ENCODE peak calls at places on chromosome 4, in five cellular contexts. One of them, this sample, is unnamed.

GRCh38 chr4:136680271-136680670 is 852.0 kb downstream of the PCDH18 start:
- DNase-seq in stimulated activated CD8-positive, alpha-beta memory T cell treated with anti-CD3 and anti-CD28 coated beads, Interleukin-12 subunit alpha, Interleukin-12 subunit beta, amount 100 ng/mL, for 4 hours: no peak
- DNase-seq in HAP-1: peak
- DNase-seq in fibroblast of pulmonary artery: peak
- DNase-seq in progenitor cell of endocrine pancreas: no peak
- DNase-seq in this sample: no peak

GRCh38 chr4:1503583-1504471 is 97.6 kb upstream of the NKX1-1 start:
- DNase-seq in fibroblast of pulmonary artery: no peak
- DNase-seq in stimulated activated CD8-positive, alpha-beta memory T cell treated with anti-CD3 and anti-CD28 coated beads, Interleukin-12 subunit alpha, Interleukin-12 subunit beta, amount 100 ng/mL, for 4 hours: no peak
- DNase-seq in progenitor cell of endocrine pancreas: no peak
- DNase-seq in HAP-1: peak
- DNase-seq in this sample: no peak

GRCh38 chr4:112361181-112361791 is 64.1 kb downstream of the ALPK1 start:
- DNase-seq in progenitor cell of endocrine pancreas: no peak
- DNase-seq in stimulated activated CD8-positive, alpha-beta memory T cell treated with anti-CD3 and anti-CD28 coated beads, Interleukin-12 subunit alpha, Interleukin-12 subunit beta, amount 100 ng/mL, for 4 hours: no peak
- DNase-seq in fibroblast of pulmonary artery: peak
- DNase-seq in HAP-1: peak
- DNase-seq in this sample: no peak

GRCh38 chr4:187127456-187127855 is 403.8 kb upstream of the FAT1 start:
- DNase-seq in HAP-1: no peak
- DNase-seq in fibroblast of pulmonary artery: no peak
- DNase-seq in progenitor cell of endocrine pancreas: no peak
- DNase-seq in stimulated activated CD8-positive, alpha-beta memory T cell treated with anti-CD3 and anti-CD28 coated beads, Interleukin-12 subunit alpha, Interleukin-12 subunit beta, amount 100 ng/mL, for 4 hours: no peak
- DNase-seq in this sample: no peak

GRCh38 chr4:151291485-151291884 is 14.5 kb downstream of the PRSS48 start:
- DNase-seq in progenitor cell of endocrine pancreas: no peak
- DNase-seq in stimulated activated CD8-positive, alpha-beta memory T cell treated with anti-CD3 and anti-CD28 coated beads, Interleukin-12 subunit alpha, Interleukin-12 subunit beta, amount 100 ng/mL, for 4 hours: no peak
- DNase-seq in HAP-1: no peak
- DNase-seq in fibroblast of pulmonary artery: no peak
- DNase-seq in this sample: no peak

GRCh38 chr4:20062054-20062453 is 189.7 kb upstream of the SLIT2 start:
- DNase-seq in progenitor cell of endocrine pancreas: no peak
- DNase-seq in stimulated activated CD8-positive, alpha-beta memory T cell treated with anti-CD3 and anti-CD28 coated beads, Interleukin-12 subunit alpha, Interleukin-12 subunit beta, amount 100 ng/mL, for 4 hours: no peak
- DNase-seq in fibroblast of pulmonary artery: peak
- DNase-seq in HAP-1: no peak
- DNase-seq in this sample: no peak

GRCh38 chr4:172596206-172596605 is 572.4 kb upstream of the GALNT7 start:
- DNase-seq in HAP-1: no peak
- DNase-seq in stimulated activated CD8-positive, alpha-beta memory T cell treated with anti-CD3 and anti-CD28 coated beads, Interleukin-12 subunit alpha, Interleukin-12 subunit beta, amount 100 ng/mL, for 4 hours: no peak
- DNase-seq in fibroblast of pulmonary artery: no peak
- DNase-seq in progenitor cell of endocrine pancreas: no peak
- DNase-seq in this sample: no peak

GRCh38 chr4:136687118-136687517 is 845.2 kb downstream of the PCDH18 start:
- DNase-seq in progenitor cell of endocrine pancreas: no peak
- DNase-seq in stimulated activated CD8-positive, alpha-beta memory T cell treated with anti-CD3 and anti-CD28 coated beads, Interleukin-12 subunit alpha, Interleukin-12 subunit beta, amount 100 ng/mL, for 4 hours: no peak
- DNase-seq in fibroblast of pulmonary artery: no peak
- DNase-seq in HAP-1: no peak
- DNase-seq in this sample: no peak

GRCh38 chr4:80912350-80912749 is 118.2 kb upstream of the BMP3 start:
- DNase-seq in HAP-1: no peak
- DNase-seq in fibroblast of pulmonary artery: no peak
- DNase-seq in stimulated activated CD8-positive, alpha-beta memory T cell treated with anti-CD3 and anti-CD28 coated beads, Interleukin-12 subunit alpha, Interleukin-12 subunit beta, amount 100 ng/mL, for 4 hours: no peak
- DNase-seq in progenitor cell of endocrine pancreas: no peak
- DNase-seq in this sample: no peak

GRCh38 chr4:126061655-126062054 is 746.9 kb downstream of the FAT4 start:
- DNase-seq in progenitor cell of endocrine pancreas: no peak
- DNase-seq in HAP-1: no peak
- DNase-seq in stimulated activated CD8-positive, alpha-beta memory T cell treated with anti-CD3 and anti-CD28 coated beads, Interleukin-12 subunit alpha, Interleukin-12 subunit beta, amount 100 ng/mL, for 4 hours: no peak
- DNase-seq in fibroblast of pulmonary artery: no peak
- DNase-seq in this sample: no peak

GRCh38 chr4:1045193-1045594 is 33.8 kb downstream of the FGFRL1 start:
- DNase-seq in HAP-1: no peak
- DNase-seq in stimulated activated CD8-positive, alpha-beta memory T cell treated with anti-CD3 and anti-CD28 coated beads, Interleukin-12 subunit alpha, Interleukin-12 subunit beta, amount 100 ng/mL, for 4 hours: no peak
- DNase-seq in progenitor cell of endocrine pancreas: no peak
- DNase-seq in fibroblast of pulmonary artery: no peak
- DNase-seq in this sample: no peak

GRCh38 chr4:40316333-40316781 is 18.8 kb upstream of the CHRNA9 start:
- DNase-seq in stimulated activated CD8-positive, alpha-beta memory T cell treated with anti-CD3 and anti-CD28 coated beads, Interleukin-12 subunit alpha, Interleukin-12 subunit beta, amount 100 ng/mL, for 4 hours: no peak
- DNase-seq in progenitor cell of endocrine pancreas: no peak
- DNase-seq in HAP-1: peak
- DNase-seq in fibroblast of pulmonary artery: peak
- DNase-seq in this sample: no peak

GRCh38 chr4:159010563-159011260 is 92.2 kb upstream of the RAPGEF2 start:
- DNase-seq in fibroblast of pulmonary artery: peak
- DNase-seq in progenitor cell of endocrine pancreas: no peak
- DNase-seq in stimulated activated CD8-positive, alpha-beta memory T cell treated with anti-CD3 and anti-CD28 coated beads, Interleukin-12 subunit alpha, Interleukin-12 subunit beta, amount 100 ng/mL, for 4 hours: no peak
- DNase-seq in HAP-1: no peak
- DNase-seq in this sample: no peak

GRCh38 chr4:55609393-55609821 is 17.4 kb upstream of the PDCL2 start:
- DNase-seq in progenitor cell of endocrine pancreas: no peak
- DNase-seq in HAP-1: no peak
- DNase-seq in stimulated activated CD8-positive, alpha-beta memory T cell treated with anti-CD3 and anti-CD28 coated beads, Interleukin-12 subunit alpha, Interleukin-12 subunit beta, amount 100 ng/mL, for 4 hours: no peak
- DNase-seq in fibroblast of pulmonary artery: peak
- DNase-seq in this sample: no peak

GRCh38 chr4:175776217-175776616 is 35.8 kb downstream of the GPM6A start:
- DNase-seq in HAP-1: peak
- DNase-seq in fibroblast of pulmonary artery: no peak
- DNase-seq in stimulated activated CD8-positive, alpha-beta memory T cell treated with anti-CD3 and anti-CD28 coated beads, Interleukin-12 subunit alpha, Interleukin-12 subunit beta, amount 100 ng/mL, for 4 hours: no peak
- DNase-seq in progenitor cell of endocrine pancreas: no peak
- DNase-seq in this sample: no peak

GRCh38 chr4:39818646-39819045 is 120.7 kb downstream of the UBE2K start:
- DNase-seq in progenitor cell of endocrine pancreas: no peak
- DNase-seq in HAP-1: no peak
- DNase-seq in fibroblast of pulmonary artery: no peak
- DNase-seq in stimulated activated CD8-positive, alpha-beta memory T cell treated with anti-CD3 and anti-CD28 coated beads, Interleukin-12 subunit alpha, Interleukin-12 subunit beta, amount 100 ng/mL, for 4 hours: no peak
- DNase-seq in this sample: no peak

GRCh38 chr4:176163041-176163440 is 32.3 kb downstream of the SPATA4 start:
- DNase-seq in fibroblast of pulmonary artery: no peak
- DNase-seq in progenitor cell of endocrine pancreas: no peak
- DNase-seq in HAP-1: no peak
- DNase-seq in stimulated activated CD8-positive, alpha-beta memory T cell treated with anti-CD3 and anti-CD28 coated beads, Interleukin-12 subunit alpha, Interleukin-12 subunit beta, amount 100 ng/mL, for 4 hours: no peak
- DNase-seq in this sample: no peak

GRCh38 chr4:168978001-168978700 is 31.9 kb downstream of the CBR4 start:
- DNase-seq in stimulated activated CD8-positive, alpha-beta memory T cell treated with anti-CD3 and anti-CD28 coated beads, Interleukin-12 subunit alpha, Interleukin-12 subunit beta, amount 100 ng/mL, for 4 hours: no peak
- DNase-seq in progenitor cell of endocrine pancreas: no peak
- DNase-seq in HAP-1: no peak
- DNase-seq in fibroblast of pulmonary artery: peak
- DNase-seq in this sample: no peak

GRCh38 chr4:23774932-23775331 is 114.9 kb downstream of the PPARGC1A start:
- DNase-seq in fibroblast of pulmonary artery: no peak
- DNase-seq in progenitor cell of endocrine pancreas: no peak
- DNase-seq in HAP-1: no peak
- DNase-seq in stimulated activated CD8-positive, alpha-beta memory T cell treated with anti-CD3 and anti-CD28 coated beads, Interleukin-12 subunit alpha, Interleukin-12 subunit beta, amount 100 ng/mL, for 4 hours: no peak
- DNase-seq in this sample: no peak

GRCh38 chr4:174423257-174423944 is 98.9 kb downstream of the HPGD start:
- DNase-seq in stimulated activated CD8-positive, alpha-beta memory T cell treated with anti-CD3 and anti-CD28 coated beads, Interleukin-12 subunit alpha, Interleukin-12 subunit beta, amount 100 ng/mL, for 4 hours: no peak
- DNase-seq in HAP-1: peak
- DNase-seq in fibroblast of pulmonary artery: peak
- DNase-seq in progenitor cell of endocrine pancreas: no peak
- DNase-seq in this sample: no peak

GRCh38 chr4:10704050-10704810 is 19.7 kb upstream of the CLNK start:
- DNase-seq in fibroblast of pulmonary artery: no peak
- DNase-seq in HAP-1: no peak
- DNase-seq in stimulated activated CD8-positive, alpha-beta memory T cell treated with anti-CD3 and anti-CD28 coated beads, Interleukin-12 subunit alpha, Interleukin-12 subunit beta, amount 100 ng/mL, for 4 hours: no peak
- DNase-seq in progenitor cell of endocrine pancreas: no peak
- DNase-seq in this sample: no peak

GRCh38 chr4:25725870-25726269 is 70.2 kb downstream of the SLC34A2 start:
- DNase-seq in HAP-1: no peak
- DNase-seq in progenitor cell of endocrine pancreas: no peak
- DNase-seq in stimulated activated CD8-positive, alpha-beta memory T cell treated with anti-CD3 and anti-CD28 coated beads, Interleukin-12 subunit alpha, Interleukin-12 subunit beta, amount 100 ng/mL, for 4 hours: no peak
- DNase-seq in fibroblast of pulmonary artery: no peak
- DNase-seq in this sample: no peak

GRCh38 chr4:78876568-78877320 is 62.5 kb downstream of the PAQR3 start:
- DNase-seq in HAP-1: peak
- DNase-seq in progenitor cell of endocrine pancreas: no peak
- DNase-seq in fibroblast of pulmonary artery: peak
- DNase-seq in stimulated activated CD8-positive, alpha-beta memory T cell treated with anti-CD3 and anti-CD28 coated beads, Interleukin-12 subunit alpha, Interleukin-12 subunit beta, amount 100 ng/mL, for 4 hours: no peak
- DNase-seq in this sample: no peak

GRCh38 chr4:41757521-41758156 is 9.1 kb upstream of the PHOX2B start:
- DNase-seq in HAP-1: no peak
- DNase-seq in stimulated activated CD8-positive, alpha-beta memory T cell treated with anti-CD3 and anti-CD28 coated beads, Interleukin-12 subunit alpha, Interleukin-12 subunit beta, amount 100 ng/mL, for 4 hours: no peak
- DNase-seq in progenitor cell of endocrine pancreas: no peak
- DNase-seq in fibroblast of pulmonary artery: peak
- DNase-seq in this sample: no peak

GRCh38 chr4:2617955-2618354 is 81.5 kb downstream of the FAM193A start:
- DNase-seq in progenitor cell of endocrine pancreas: no peak
- DNase-seq in stimulated activated CD8-positive, alpha-beta memory T cell treated with anti-CD3 and anti-CD28 coated beads, Interleukin-12 subunit alpha, Interleukin-12 subunit beta, amount 100 ng/mL, for 4 hours: no peak
- DNase-seq in fibroblast of pulmonary artery: no peak
- DNase-seq in HAP-1: no peak
- DNase-seq in this sample: no peak

GRCh38 chr4:75598390-75598789 is 31.9 kb downstream of the CDKL2 start:
- DNase-seq in HAP-1: no peak
- DNase-seq in fibroblast of pulmonary artery: peak
- DNase-seq in stimulated activated CD8-positive, alpha-beta memory T cell treated with anti-CD3 and anti-CD28 coated beads, Interleukin-12 subunit alpha, Interleukin-12 subunit beta, amount 100 ng/mL, for 4 hours: no peak
- DNase-seq in progenitor cell of endocrine pancreas: no peak
- DNase-seq in this sample: no peak

GRCh38 chr4:3300198-3300671 is 7.4 kb downstream of the RGS12 start:
- DNase-seq in progenitor cell of endocrine pancreas: no peak
- DNase-seq in fibroblast of pulmonary artery: no peak
- DNase-seq in HAP-1: no peak
- DNase-seq in stimulated activated CD8-positive, alpha-beta memory T cell treated with anti-CD3 and anti-CD28 coated beads, Interleukin-12 subunit alpha, Interleukin-12 subunit beta, amount 100 ng/mL, for 4 hours: no peak
- DNase-seq in this sample: no peak

This sample was measured in neural crest cell.